ENCODE peak calls at places on chromosomes 16 and 17, in seven cellular contexts. One of them, this sample, is unnamed.

GRCh38 chr16:11128211-11129123 is 127.5 kb downstream of the SOCS1 start:
- DNase-seq in upper lobe of right lung: no peak
- DNase-seq in tibial artery: peak; percentile 66
- DNase-seq in left lung: no peak
- DNase-seq in progenitor cell of endocrine pancreas: no peak
- DNase-seq in K562: peak; percentile 71
- DNase-seq in HCT116: no peak
- DNase-seq in this sample: peak; percentile 58

GRCh38 chr16:74951676-74952075 is 33.2 kb downstream of the WDR59 start:
- DNase-seq in left lung: no peak
- DNase-seq in upper lobe of right lung: no peak
- DNase-seq in tibial artery: peak; percentile 24
- DNase-seq in progenitor cell of endocrine pancreas: no peak
- DNase-seq in K562: no peak
- DNase-seq in HCT116: no peak
- DNase-seq in this sample: no peak

GRCh38 chr16:1095450-1096163 is 437 bp downstream of the C1QTNF8 start:
- DNase-seq in upper lobe of right lung: no peak
- DNase-seq in HCT116: no peak
- DNase-seq in progenitor cell of endocrine pancreas: no peak
- DNase-seq in tibial artery: no peak
- DNase-seq in left lung: no peak
- DNase-seq in K562: no peak
- DNase-seq in this sample: no peak

GRCh38 chr17:14882131-14882530 is 383.0 kb downstream of the PMP22 start:
- DNase-seq in progenitor cell of endocrine pancreas: no peak
- DNase-seq in tibial artery: no peak
- DNase-seq in left lung: no peak
- DNase-seq in K562: no peak
- DNase-seq in HCT116: no peak
- DNase-seq in upper lobe of right lung: no peak
- DNase-seq in this sample: no peak

GRCh38 chr16:4379001-4379688 is 7.5 kb downstream of the VASN start:
- DNase-seq in tibial artery: no peak
- DNase-seq in K562: no peak
- DNase-seq in progenitor cell of endocrine pancreas: no peak
- DNase-seq in HCT116: no peak
- DNase-seq in upper lobe of right lung: no peak
- DNase-seq in left lung: no peak
- DNase-seq in this sample: no peak

GRCh38 chr16:85168732-85169256 is 56.5 kb upstream of the CIBAR2 start:
- DNase-seq in tibial artery: peak; percentile 83
- DNase-seq in progenitor cell of endocrine pancreas: no peak
- DNase-seq in K562: peak; percentile 98
- DNase-seq in upper lobe of right lung: no peak
- DNase-seq in left lung: no peak
- DNase-seq in HCT116: no peak
- DNase-seq in this sample: no peak

GRCh38 chr17:882827-883585 is 96.6 kb downstream of the NXN start:
- DNase-seq in K562: no peak
- DNase-seq in HCT116: no peak
- DNase-seq in progenitor cell of endocrine pancreas: no peak
- DNase-seq in left lung: no peak
- DNase-seq in upper lobe of right lung: no peak
- DNase-seq in tibial artery: peak; percentile 89
- DNase-seq in this sample: no peak

GRCh38 chr16:648071-648785 is 937 bp upstream of the WDR90 start:
- DNase-seq in upper lobe of right lung: peak; percentile 88
- DNase-seq in K562: no peak
- DNase-seq in left lung: no peak
- DNase-seq in HCT116: no peak
- DNase-seq in progenitor cell of endocrine pancreas: no peak
- DNase-seq in tibial artery: no peak
- DNase-seq in this sample: no peak

GRCh38 chr16:88533381-88533831 is 36.8 kb upstream of the ZC3H18 start:
- DNase-seq in upper lobe of right lung: no peak
- DNase-seq in HCT116: no peak
- DNase-seq in left lung: no peak
- DNase-seq in K562: no peak
- DNase-seq in progenitor cell of endocrine pancreas: peak; percentile 8
- DNase-seq in tibial artery: no peak
- DNase-seq in this sample: no peak

DNA sequence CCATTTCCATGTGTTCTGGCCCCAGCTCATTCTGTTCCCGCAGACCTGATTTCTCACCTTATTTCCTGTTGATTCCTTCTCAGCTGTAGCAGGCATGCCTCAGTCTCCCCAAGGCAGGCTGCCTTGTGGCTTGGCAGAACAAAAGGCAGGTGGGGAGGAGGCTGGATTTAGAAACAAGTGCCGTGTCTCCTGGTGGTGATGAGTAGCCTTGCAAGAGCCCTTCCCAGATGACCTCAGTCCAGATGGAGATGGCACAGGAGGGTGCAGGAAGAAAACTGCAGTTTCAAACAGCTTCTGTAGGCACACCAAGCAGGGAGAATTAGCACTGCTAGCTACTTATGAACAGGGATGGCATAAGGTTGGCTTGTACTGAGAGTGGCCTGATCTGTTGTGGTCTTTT is 64.6 kb downstream of the ARHGAP44 start:
- DNase-seq in progenitor cell of endocrine pancreas: no peak
- DNase-seq in HCT116: no peak
- DNase-seq in K562: no peak
- DNase-seq in upper lobe of right lung: no peak
- DNase-seq in tibial artery: no peak
- DNase-seq in left lung: no peak
- DNase-seq in this sample: no peak
- TF ChIP-seq CTCF in progenitor cell of endocrine pancreas: no peak
- TF ChIP-seq CTCF in HCT116: no peak
- TF ChIP-seq CTCF in K562: no peak
- TF ChIP-seq CTCF in upper lobe of right lung: no peak
- TF ChIP-seq CTCF in tibial artery: no peak
- TF ChIP-seq CTCF in left lung: no peak
- TF ChIP-seq CTCF in this sample: no peak

DNA sequence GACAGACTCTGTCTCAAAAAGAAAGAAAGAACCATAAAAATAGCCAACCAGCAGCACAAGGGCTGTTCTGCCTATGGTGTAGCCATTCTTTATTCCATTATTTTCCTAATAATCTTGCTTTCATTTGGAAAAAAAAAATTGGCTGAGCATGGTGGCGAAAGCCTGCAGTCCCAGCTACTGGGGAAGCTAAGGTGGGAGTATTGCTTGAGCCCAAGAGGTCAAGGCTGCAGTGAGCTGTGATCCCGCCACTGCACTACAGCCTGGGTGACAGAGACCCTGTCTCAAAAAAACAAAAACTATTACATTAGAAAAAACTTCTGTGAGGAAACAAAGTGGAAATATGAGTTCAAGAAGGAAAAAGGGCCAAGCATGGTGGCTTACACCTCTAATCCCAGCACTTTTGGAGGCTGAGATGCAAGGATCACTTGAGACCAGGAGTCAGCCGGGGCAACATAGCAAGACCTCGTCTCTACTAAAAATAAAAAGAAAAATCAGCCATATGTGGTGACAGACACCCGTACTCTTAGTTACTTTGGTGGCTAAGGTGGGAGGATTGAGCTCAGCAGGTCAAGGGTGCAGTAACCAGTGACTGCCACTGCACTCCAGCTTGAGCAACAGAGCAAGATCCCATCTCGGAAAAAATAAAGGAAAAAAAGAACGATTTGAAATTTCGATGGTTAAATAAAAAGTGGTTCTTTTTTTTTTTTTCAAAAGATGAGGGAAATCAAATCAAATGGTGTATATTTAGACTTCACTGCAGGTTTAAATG is 2.5 kb downstream of the DCAKD start:
- DNase-seq in tibial artery: no peak
- DNase-seq in progenitor cell of endocrine pancreas: no peak
- DNase-seq in upper lobe of right lung: no peak
- DNase-seq in K562: no peak
- DNase-seq in HCT116: no peak
- DNase-seq in left lung: no peak
- DNase-seq in this sample: no peak
- TF ChIP-seq CTCF in tibial artery: peak; percentile 5
- TF ChIP-seq CTCF in progenitor cell of endocrine pancreas: peak; percentile 45
- TF ChIP-seq CTCF in upper lobe of right lung: peak; percentile 20
- TF ChIP-seq CTCF in K562: peak; percentile 46
- TF ChIP-seq CTCF in HCT116: no peak
- TF ChIP-seq CTCF in left lung: peak; percentile 11
- TF ChIP-seq CTCF in this sample: peak; percentile 34

GRCh38 chr16:60686824-60687223 is 1349.4 kb downstream of the CDH8 start:
- DNase-seq in upper lobe of right lung: no peak
- DNase-seq in progenitor cell of endocrine pancreas: no peak
- DNase-seq in K562: no peak
- DNase-seq in left lung: no peak
- DNase-seq in tibial artery: no peak
- DNase-seq in HCT116: no peak
- DNase-seq in this sample: no peak

GRCh38 chr16:60675022-60675421 is 1361.2 kb downstream of the CDH8 start:
- DNase-seq in progenitor cell of endocrine pancreas: no peak
- DNase-seq in left lung: no peak
- DNase-seq in upper lobe of right lung: no peak
- DNase-seq in HCT116: no peak
- DNase-seq in K562: no peak
- DNase-seq in tibial artery: no peak
- DNase-seq in this sample: no peak

GRCh38 chr16:60682219-60682618 is 1354.0 kb downstream of the CDH8 start:
- DNase-seq in upper lobe of right lung: no peak
- DNase-seq in HCT116: no peak
- DNase-seq in tibial artery: no peak
- DNase-seq in progenitor cell of endocrine pancreas: no peak
- DNase-seq in K562: no peak
- DNase-seq in left lung: no peak
- DNase-seq in this sample: no peak

GRCh38 chr16:60684002-60684401 is 1352.2 kb downstream of the CDH8 start:
- DNase-seq in K562: no peak
- DNase-seq in progenitor cell of endocrine pancreas: no peak
- DNase-seq in HCT116: no peak
- DNase-seq in upper lobe of right lung: no peak
- DNase-seq in tibial artery: no peak
- DNase-seq in left lung: no peak
- DNase-seq in this sample: no peak

GRCh38 chr16:60681014-60681413 is 1355.2 kb downstream of the CDH8 start:
- DNase-seq in left lung: no peak
- DNase-seq in tibial artery: no peak
- DNase-seq in K562: no peak
- DNase-seq in progenitor cell of endocrine pancreas: no peak
- DNase-seq in upper lobe of right lung: no peak
- DNase-seq in HCT116: no peak
- DNase-seq in this sample: no peak
- TF ChIP-seq CTCF in left lung: no peak
- TF ChIP-seq CTCF in tibial artery: no peak
- TF ChIP-seq CTCF in K562: no peak
- TF ChIP-seq CTCF in progenitor cell of endocrine pancreas: no peak
- TF ChIP-seq CTCF in upper lobe of right lung: no peak
- TF ChIP-seq CTCF in HCT116: no peak
- TF ChIP-seq CTCF in this sample: no peak

GRCh38 chr17:16453493-16453851 is 38.1 kb downstream of the TRPV2 start:
- DNase-seq in upper lobe of right lung: no peak
- DNase-seq in HCT116: no peak
- DNase-seq in tibial artery: no peak
- DNase-seq in progenitor cell of endocrine pancreas: no peak
- DNase-seq in left lung: no peak
- DNase-seq in K562: no peak
- DNase-seq in this sample: no peak
- TF ChIP-seq CTCF in upper lobe of right lung: no peak
- TF ChIP-seq CTCF in HCT116: no peak
- TF ChIP-seq CTCF in tibial artery: no peak
- TF ChIP-seq CTCF in progenitor cell of endocrine pancreas: no peak
- TF ChIP-seq CTCF in left lung: no peak
- TF ChIP-seq CTCF in K562: no peak
- TF ChIP-seq CTCF in this sample: peak; percentile 7

GRCh38 chr17:77498056-77498785 is 357.5 kb downstream of the SEC14L1 start:
- DNase-seq in tibial artery: no peak
- DNase-seq in progenitor cell of endocrine pancreas: no peak
- DNase-seq in HCT116: no peak
- DNase-seq in left lung: no peak
- DNase-seq in K562: no peak
- DNase-seq in upper lobe of right lung: peak; percentile 56
- DNase-seq in this sample: peak; percentile 79

GRCh38 chr17:77498875-77499698 is 358.3 kb downstream of the SEC14L1 start:
- DNase-seq in upper lobe of right lung: peak; percentile 57
- DNase-seq in K562: no peak
- DNase-seq in HCT116: no peak
- DNase-seq in progenitor cell of endocrine pancreas: no peak
- DNase-seq in left lung: no peak
- DNase-seq in tibial artery: no peak
- DNase-seq in this sample: peak; percentile 83

GRCh38 chr17:77496831-77497577 is 356.2 kb downstream of the SEC14L1 start:
- DNase-seq in progenitor cell of endocrine pancreas: no peak
- DNase-seq in K562: no peak
- DNase-seq in tibial artery: no peak
- DNase-seq in HCT116: no peak
- DNase-seq in upper lobe of right lung: peak; percentile 51
- DNase-seq in left lung: no peak
- DNase-seq in this sample: peak; percentile 57

GRCh38 chr17:77496401-77496801 is 355.6 kb downstream of the SEC14L1 start:
- DNase-seq in K562: no peak
- DNase-seq in tibial artery: no peak
- DNase-seq in upper lobe of right lung: peak; percentile 40
- DNase-seq in left lung: peak; percentile 31
- DNase-seq in HCT116: no peak
- DNase-seq in progenitor cell of endocrine pancreas: no peak
- DNase-seq in this sample: no peak

DNA sequence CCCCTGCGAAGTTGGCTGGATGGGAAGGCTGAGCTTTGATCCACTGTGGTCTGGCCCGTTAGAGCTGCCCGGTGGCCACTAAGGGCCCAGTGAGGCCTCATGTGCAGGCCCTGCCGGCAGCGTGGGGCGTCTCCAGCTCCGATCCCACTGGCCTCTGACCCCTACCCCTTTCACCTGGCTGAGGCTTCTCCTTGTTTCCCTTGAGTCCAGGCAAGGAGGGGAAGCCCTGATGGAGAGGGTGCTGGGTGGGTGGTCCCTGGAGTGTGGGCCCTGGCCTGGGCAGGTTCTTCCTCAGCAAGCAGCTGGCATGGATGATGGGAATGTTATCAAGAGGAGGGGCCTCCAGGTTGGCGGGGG is 356.8 kb downstream of the SEC14L1 start:
- DNase-seq in left lung: no peak
- DNase-seq in HCT116: no peak
- DNase-seq in upper lobe of right lung: peak; percentile 51
- DNase-seq in progenitor cell of endocrine pancreas: no peak
- DNase-seq in K562: no peak
- DNase-seq in tibial artery: no peak
- DNase-seq in this sample: peak; percentile 59
- TF ChIP-seq CTCF in left lung: no peak
- TF ChIP-seq CTCF in HCT116: no peak
- TF ChIP-seq CTCF in upper lobe of right lung: no peak
- TF ChIP-seq CTCF in progenitor cell of endocrine pancreas: no peak
- TF ChIP-seq CTCF in K562: no peak
- TF ChIP-seq CTCF in tibial artery: no peak
- TF ChIP-seq CTCF in this sample: no peak

This sample was measured in chondrocyte.